ENCODE peak calls at places on chromosomes 16 and 17, in six cellular contexts. X is H7, G is dorsolateral prefrontal cortex, C is colonic mucosa, Q is A549, M is ascending aorta. P is an unnamed sample.

GRCh38 chr17:50114849-50115357 is 15.1 kb downstream of the SAMD14 start:
- DNase-seq in Q (peak; percentile 82), C (peak; percentile 70), X (peak; percentile 88), G (no peak), M (no peak), P (peak; percentile 79)

GRCh38 chr16:4690946-4691665 is 2.3 kb upstream of the NUDT16L1 start:
- DNase-seq in M (no peak), X (no peak), Q (no peak), C (no peak), G (no peak), P (no peak)

GRCh38 chr17:50280068-50280467 is 5.8 kb downstream of the TMEM92 start:
- DNase-seq in X (peak; percentile 59), M (no peak), C (peak; percentile 84), G (no peak), Q (no peak), P (no peak)

GRCh38 chr16:11955713-11956123 is 9.3 kb upstream of the TNFRSF17 start:
- DNase-seq in Q (peak; percentile 12), M (no peak), G (no peak), X (no peak), C (no peak), P (peak; percentile 59)

GRCh38 chr17:74923538-74924249 is 379 bp upstream of the OTOP2 start:
- DNase-seq in M (no peak), Q (peak; percentile 64), C (peak; percentile 73), X (peak; percentile 95), G (peak; percentile 46), P (peak; percentile 49)

GRCh38 chr16:11038777-11039176 is 94.4 kb downstream of the CLEC16A start:
- DNase-seq in C (no peak), X (no peak), Q (no peak), M (no peak), G (no peak), P (no peak)

GRCh38 chr16:88376053-88376834 is 6.5 kb upstream of the ZNF469 start:
- DNase-seq in C (no peak), X (peak; percentile 70), G (no peak), Q (no peak), M (no peak), P (no peak)

GRCh38 chr16:73020409-73020884 is 27.5 kb downstream of the ZFHX3 start:
- DNase-seq in M (no peak), C (peak; percentile 71), X (no peak), G (no peak), Q (peak; percentile 90), P (peak; percentile 91)

GRCh38 chr16:50261160-50261706 is 5.1 kb upstream of the ADCY7 start:
- DNase-seq in G (peak; percentile 21), M (no peak), Q (no peak), C (no peak), X (no peak), P (no peak)

GRCh38 chr16:12193688-12194087 is 217.2 kb downstream of the SNX29 start:
- DNase-seq in X (no peak), Q (no peak), G (no peak), C (no peak), M (no peak), P (no peak)

GRCh38 chr17:79932446-79932845 is 93.2 kb upstream of the CBX4 start:
- DNase-seq in C (no peak), Q (no peak), M (no peak), X (no peak), G (no peak), P (no peak)

GRCh38 chr17:18319604-18320256 is 4.6 kb downstream of the SMCR8 start:
- DNase-seq in X (peak; percentile 70), M (no peak), G (peak; percentile 50), Q (peak; percentile 63), C (no peak), P (peak; percentile 79)

GRCh38 chr16:58451263-58451662 is 48.7 kb upstream of the NDRG4 start:
- DNase-seq in G (no peak), X (no peak), M (no peak), C (no peak), Q (no peak), P (no peak)

GRCh38 chr17:51120357-51120738 is 320 bp downstream of the SPAG9 start:
- DNase-seq in X (peak; percentile 73), C (peak; percentile 56), M (no peak), G (no peak), Q (peak; percentile 55), P (peak; percentile 33)

GRCh38 chr16:102060-102855 is 24.2 kb downstream of the MPG start:
- DNase-seq in X (no peak), M (peak; percentile 61), C (no peak), Q (no peak), G (peak; percentile 61), P (peak; percentile 72)

GRCh38 chr17:17710355-17710727 is 29.1 kb downstream of the RAI1 start:
- DNase-seq in G (no peak), X (no peak), C (no peak), M (no peak), Q (no peak), P (no peak)

GRCh38 chr16:57669476-57670162 is 1.5 kb downstream of the ADGRG3 start:
- DNase-seq in G (no peak), C (no peak), Q (no peak), M (no peak), X (no peak), P (no peak)

GRCh38 chr17:82241183-82241925 is 12.5 kb downstream of the SLC16A3 start:
- DNase-seq in X (peak; percentile 47), Q (peak; percentile 74), G (peak; percentile 64), M (peak; percentile 75), C (peak; percentile 72), P (peak; percentile 74)

GRCh38 chr17:17205368-17206148 is 575 bp downstream of the PLD6 start:
- DNase-seq in M (no peak), C (peak; percentile 68), X (peak; percentile 68), Q (peak; percentile 65), G (no peak), P (no peak)

GRCh38 chr16:88461291-88462269 is 8.5 kb downstream of the ZFPM1 start:
- DNase-seq in M (no peak), C (no peak), G (no peak), X (peak; percentile 96), Q (no peak), P (peak; percentile 37)

GRCh38 chr17:57132663-57133062 is 47.6 kb downstream of the AKAP1 start:
- DNase-seq in G (no peak), Q (no peak), X (peak; percentile 71), M (no peak), C (no peak), P (no peak)

GRCh38 chr17:66570353-66571195 is 264.3 kb upstream of the CACNG5 start:
- DNase-seq in M (no peak), Q (no peak), G (no peak), X (no peak), C (no peak), P (no peak)
- H3K4me3 ChIP-seq in M (no peak overlapping the region), Q (no peak overlapping the region), G (no peak overlapping the region), X (no peak overlapping the region), C (no peak overlapping the region), P (no peak overlapping the region)

GRCh38 chr17:44827863-44828262 is 2.2 kb downstream of the GJC1 start:
- DNase-seq in C (no peak), G (no peak), M (no peak), Q (no peak), X (no peak), P (no peak)
- H3K4me3 ChIP-seq in C (no peak overlapping the region), G (no peak overlapping the region), M (no peak overlapping the region), Q (no peak overlapping the region), X (no peak overlapping the region), P (peak overlapping the region; percentile 88)

GRCh38 chr16:83743720-83744119 is 64.1 kb upstream of the HSBP1 start:
- DNase-seq in M (no peak), C (no peak), Q (no peak), G (no peak), X (no peak), P (no peak)

GRCh38 chr16:83744521-83744981 is 63.2 kb upstream of the HSBP1 start:
- DNase-seq in Q (no peak), X (no peak), C (no peak), M (peak; percentile 54), G (no peak), P (no peak)

GRCh38 chr16:83742520-83742919 is 65.3 kb upstream of the HSBP1 start:
- DNase-seq in X (no peak), G (no peak), M (no peak), Q (no peak), C (no peak), P (no peak)

GRCh38 chr16:83742076-83742475 is 65.7 kb upstream of the HSBP1 start:
- DNase-seq in G (no peak), Q (no peak), M (no peak), X (no peak), C (no peak), P (no peak)

DNA sequence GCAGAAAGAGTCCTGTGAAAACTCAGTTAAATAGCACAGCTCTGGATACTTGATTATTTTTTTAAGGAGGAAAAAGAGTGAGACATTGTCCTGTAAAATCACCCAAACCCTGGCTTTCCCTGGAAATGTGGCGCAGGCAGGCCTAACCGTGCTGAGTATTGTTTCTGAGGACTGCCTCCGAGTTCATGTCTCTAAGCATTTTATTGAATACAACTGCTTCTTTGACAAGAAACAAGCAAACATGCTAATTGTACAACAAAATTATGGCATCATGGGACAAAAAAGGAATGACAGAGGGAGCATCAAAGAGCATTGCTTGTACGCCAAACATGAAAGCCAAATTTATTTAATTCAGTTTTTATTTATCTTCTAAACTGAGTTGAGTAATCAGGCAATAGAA is 64.5 kb upstream of the HSBP1 start:
- DNase-seq in X (no peak), M (no peak), Q (no peak), G (no peak), C (no peak), P (no peak)
- H3K4me3 ChIP-seq in X (no peak overlapping the region), M (no peak overlapping the region), Q (no peak overlapping the region), G (no peak overlapping the region), C (no peak overlapping the region), P (no peak overlapping the region)

GRCh38 chr17:48615212-48615962 is at the start of gene HOXB8:
- DNase-seq in X (no peak), M (no peak), Q (no peak), C (no peak), G (no peak), P (no peak)
- H3K4me3 ChIP-seq in X (no peak within 1 kb of the TSS), M (peak within 1 kb of the TSS; percentile 39), Q (peak within 1 kb of the TSS; percentile 74), C (peak within 1 kb of the TSS; percentile 57), G (no peak within 1 kb of the TSS), P (no peak within 1 kb of the TSS)

GRCh38 chr17:6657633-6658287 is 6.2 kb downstream of the C17orf100 start:
- DNase-seq in G (no peak), M (no peak), X (no peak), Q (no peak), C (no peak), P (no peak)

GRCh38 chr17:6660765-6661463 is 9.4 kb downstream of the C17orf100 start:
- DNase-seq in M (no peak), G (no peak), C (no peak), X (no peak), Q (no peak), P (no peak)

GRCh38 chr17:6666077-6666521 is 14.5 kb downstream of the C17orf100 start:
- DNase-seq in G (peak; percentile 80), X (peak; percentile 88), C (peak; percentile 72), M (no peak), Q (peak; percentile 86), P (peak; percentile 90)

GRCh38 chr17:6660101-6660500 is 8.5 kb downstream of the C17orf100 start:
- DNase-seq in G (no peak), M (no peak), C (no peak), Q (no peak), X (no peak), P (no peak)

DNA sequence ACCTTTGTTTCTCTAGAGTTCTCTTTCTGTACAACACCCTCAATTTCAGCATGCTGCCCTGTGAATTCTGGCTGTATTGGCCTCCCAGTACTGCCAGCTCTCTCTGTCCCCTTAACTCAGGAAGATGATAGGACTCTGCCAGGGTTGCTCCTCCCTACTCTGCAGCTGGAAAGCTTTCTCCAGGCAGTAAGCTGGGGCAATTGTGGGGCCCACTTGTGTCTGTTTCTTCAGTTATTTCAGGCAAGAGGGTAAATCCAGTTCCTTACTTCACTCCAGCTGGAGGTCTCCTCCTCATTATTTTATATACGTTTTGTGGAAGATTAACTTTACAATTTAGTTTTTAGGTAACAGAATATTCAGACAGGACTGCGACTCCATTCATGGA is 9.9 kb downstream of the C17orf100 start:
- DNase-seq in M (no peak), X (no peak), G (no peak), C (no peak), Q (no peak), P (no peak)
- H3K4me3 ChIP-seq in M (no peak overlapping the region), X (no peak overlapping the region), G (no peak overlapping the region), C (no peak overlapping the region), Q (no peak overlapping the region), P (no peak overlapping the region)

P was measured in fibroblast of pulmonary artery.